ENCODE peak calls at places on chromosomes 4 and X, in four cellular contexts. L, B, T and H are unnamed samples.

GRCh38 chr4:98710831-98711230 is 52.4 kb upstream of the TSPAN5 start:
- DNase-seq in L (no peak), T (no peak), B (no peak), H (no peak)

GRCh38 chr4:46820154-46820553 is 88.9 kb downstream of the COX7B2 start:
- DNase-seq in T (no peak), B (no peak), L (no peak), H (no peak)

GRCh38 chr4:168199262-168199957 is 107.1 kb downstream of the ANXA10 start:
- DNase-seq in T (no peak), L (no peak), B (no peak), H (no peak)

GRCh38 chr4:13527983-13528822 is 16.1 kb downstream of the NKX3-2 start:
- DNase-seq in B (no peak), T (no peak), L (no peak), H (peak; percentile 80)

GRCh38 chr4:68490826-68491457 is 43.7 kb downstream of the TMPRSS11E start:
- DNase-seq in B (no peak), T (peak; percentile 22), L (no peak), H (no peak)

GRCh38 chr4:22014222-22014741 is 65.7 kb upstream of the KCNIP4 start:
- DNase-seq in T (no peak), B (no peak), L (no peak), H (no peak)

GRCh38 chrX:71809886-71810285 is 46.7 kb downstream of the CXorf49B start:
- DNase-seq in L (no peak), B (no peak), T (no peak), H (no peak)

GRCh38 chr4:94827481-94828110 is 69.8 kb downstream of the BMPR1B start:
- DNase-seq in L (no peak), B (peak; percentile 23), T (peak; percentile 36), H (no peak)

GRCh38 chr4:24988776-24989175 is 42.0 kb downstream of the LGI2 start:
- DNase-seq in B (no peak), L (no peak), T (peak; percentile 26), H (peak; percentile 15)

GRCh38 chr4:38013461-38014366 is 53.5 kb downstream of the PTTG2 start:
- DNase-seq in B (no peak), T (no peak), L (no peak), H (no peak)

GRCh38 chrX:130093271-130093670 is 17.0 kb downstream of the ELF4 start:
- DNase-seq in B (no peak), L (no peak), T (no peak), H (no peak)

GRCh38 chr4:53196195-53196641 is 169.6 kb downstream of the SCFD2 start:
- DNase-seq in L (no peak), B (no peak), T (peak; percentile 19), H (no peak)

GRCh38 chr4:7381890-7382633 is 52.7 kb downstream of the PSAPL1 start:
- DNase-seq in T (no peak), L (no peak), B (no peak), H (no peak)

GRCh38 chrX:40772290-40772689 is 36.9 kb upstream of the MED14 start:
- DNase-seq in L (no peak), B (no peak), T (no peak), H (no peak)

DNA sequence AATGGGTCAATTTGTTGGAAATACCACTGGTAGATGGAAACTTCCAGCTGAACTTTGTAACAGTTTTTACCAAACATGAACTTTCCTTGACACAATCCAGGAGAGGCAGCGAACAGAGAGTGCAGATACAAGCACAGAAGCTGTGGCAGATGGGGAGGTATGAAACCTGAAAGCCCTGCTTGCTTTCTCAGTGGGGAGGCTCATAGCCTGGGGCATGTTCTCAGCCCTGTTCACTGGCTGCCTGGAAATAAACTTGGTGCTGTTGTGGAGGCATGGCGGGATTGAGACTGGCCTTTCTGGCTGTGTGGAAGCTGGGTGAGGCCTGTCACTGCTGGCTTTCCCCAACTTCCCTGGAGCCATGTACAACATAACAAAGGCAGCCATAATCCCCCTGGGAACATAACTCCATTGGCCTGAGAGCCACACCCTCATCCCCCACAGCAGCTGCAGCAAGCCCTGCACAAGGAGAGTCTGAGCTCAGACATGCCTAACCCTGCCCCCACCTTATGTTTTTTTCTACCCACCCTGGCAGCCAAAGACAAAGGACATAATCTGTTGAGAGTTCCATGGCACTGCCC is 237.7 kb upstream of the TLL1 start:
- DNase-seq in L (no peak), B (no peak), T (no peak), H (no peak)
- TF ChIP-seq CTCF in L (no peak), B (no peak), T (no peak), H (no peak)

GRCh38 chr4:170214101-170214500 is 124.3 kb upstream of the AADAT start:
- DNase-seq in B (no peak), T (no peak), L (no peak), H (no peak)

DNA sequence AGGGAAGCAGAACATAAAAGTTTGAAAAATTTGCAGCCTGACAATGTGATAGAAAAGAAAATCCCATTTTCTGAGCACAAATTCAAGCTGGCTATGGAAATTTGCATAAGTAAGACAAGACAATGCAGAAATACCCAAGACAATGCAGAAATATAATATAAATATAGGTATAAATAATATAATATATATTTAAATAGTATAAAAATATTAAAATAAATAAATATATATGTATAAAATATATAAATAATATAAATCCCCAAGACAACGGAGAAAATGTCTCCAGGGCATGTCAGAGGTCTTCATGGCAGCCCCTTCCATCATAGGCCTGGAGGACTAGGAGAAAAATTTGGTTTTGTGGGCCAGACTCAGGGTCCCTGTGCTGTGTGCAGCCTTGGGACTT is 125.0 kb upstream of the AADAT start:
- DNase-seq in L (no peak), B (no peak), T (no peak), H (no peak)
- TF ChIP-seq CTCF in L (no peak), B (no peak), T (no peak), H (no peak)

GRCh38 chr4:184824081-184824775 is 1.5 kb downstream of the ACSL1 start:
- DNase-seq in L (no peak), B (no peak), T (no peak), H (peak; percentile 65)

GRCh38 chr4:184822356-184822755 is 3.4 kb downstream of the ACSL1 start:
- DNase-seq in B (no peak), L (no peak), T (no peak), H (no peak)

GRCh38 chr4:184824776-184825393 is 883 bp downstream of the ACSL1 start:
- DNase-seq in L (no peak), B (no peak), T (no peak), H (peak; percentile 52)

GRCh38 chr4:184826315-184827266 is 823 bp upstream of the ACSL1 start:
- DNase-seq in T (no peak), B (no peak), L (no peak), H (peak; percentile 72)

GRCh38 chr4:184825394-184826314 is at the start of gene ACSL1:
- DNase-seq in B (no peak), T (peak; percentile 92), L (peak; percentile 87), H (peak; percentile 98)
- TF ChIP-seq CTCF in B (no peak), T (no peak), L (no peak), H (no peak)

GRCh38 chr4:15001248-15001824 is 945 bp upstream of the CPEB2 start:
- DNase-seq in T (peak; percentile 83), L (peak; percentile 84), B (peak; percentile 63), H (peak; percentile 50)
- TF ChIP-seq CTCF in T (peak; percentile 22), L (no peak), B (no peak), H (no peak)

DNA sequence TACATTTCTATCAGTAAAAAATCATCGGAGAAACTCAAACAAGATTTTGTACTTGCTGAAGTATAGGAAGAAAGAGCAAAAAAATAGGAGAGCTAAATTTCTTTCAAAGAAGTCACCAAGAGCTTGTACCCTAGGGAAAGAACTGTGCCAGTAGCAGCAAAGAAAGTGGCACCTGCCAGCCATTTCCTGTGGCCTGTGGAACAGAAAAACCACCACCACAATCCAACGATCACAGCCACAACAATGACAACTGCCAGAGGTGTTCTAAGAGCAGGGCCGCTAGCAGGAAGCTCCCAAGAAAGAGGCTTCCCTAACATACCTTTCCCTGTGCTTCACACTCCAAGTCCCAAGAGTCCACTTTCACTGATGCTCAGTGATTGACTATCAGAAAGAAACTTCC is 266.1 kb upstream of the GPC4 start:
- DNase-seq in T (no peak), B (no peak), L (no peak), H (no peak)
- TF ChIP-seq CTCF in T (no peak), B (no peak), L (no peak), H (no peak)

GRCh38 chr4:3193531-3194203 is 55.3 kb upstream of the MSANTD1 start:
- DNase-seq in T (no peak), L (no peak), B (no peak), H (no peak)
- TF ChIP-seq CTCF in T (peak; percentile 51), L (no peak), B (peak; percentile 44), H (no peak)

DNA sequence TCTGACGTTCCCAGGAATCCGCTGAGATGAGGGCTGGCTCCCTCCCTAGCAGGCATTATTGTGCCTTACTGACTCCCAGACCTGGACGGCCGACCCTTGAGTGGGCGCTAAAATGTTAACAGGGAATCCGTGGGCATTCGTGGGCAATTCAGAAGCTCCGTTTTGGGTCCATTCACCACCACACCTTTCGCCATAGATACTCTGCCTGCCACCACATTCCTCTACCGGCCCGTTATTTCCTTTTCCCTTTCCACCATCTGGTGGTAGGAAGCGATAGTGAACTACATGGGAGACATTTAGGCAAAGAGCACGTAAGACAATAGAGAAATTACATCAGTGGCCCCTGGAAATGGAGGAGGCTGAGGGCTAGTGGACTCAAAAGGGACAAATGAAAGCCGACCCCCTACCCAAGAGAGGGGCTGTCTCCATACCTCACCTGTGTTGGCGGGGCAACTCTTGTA is 1.0 kb upstream of the SH3KBP1 start:
- DNase-seq in B (peak; percentile 36), T (peak; percentile 66), L (no peak), H (peak; percentile 47)
- TF ChIP-seq CTCF in B (peak; percentile 65), T (peak; percentile 51), L (no peak), H (peak; percentile 8)

DNA sequence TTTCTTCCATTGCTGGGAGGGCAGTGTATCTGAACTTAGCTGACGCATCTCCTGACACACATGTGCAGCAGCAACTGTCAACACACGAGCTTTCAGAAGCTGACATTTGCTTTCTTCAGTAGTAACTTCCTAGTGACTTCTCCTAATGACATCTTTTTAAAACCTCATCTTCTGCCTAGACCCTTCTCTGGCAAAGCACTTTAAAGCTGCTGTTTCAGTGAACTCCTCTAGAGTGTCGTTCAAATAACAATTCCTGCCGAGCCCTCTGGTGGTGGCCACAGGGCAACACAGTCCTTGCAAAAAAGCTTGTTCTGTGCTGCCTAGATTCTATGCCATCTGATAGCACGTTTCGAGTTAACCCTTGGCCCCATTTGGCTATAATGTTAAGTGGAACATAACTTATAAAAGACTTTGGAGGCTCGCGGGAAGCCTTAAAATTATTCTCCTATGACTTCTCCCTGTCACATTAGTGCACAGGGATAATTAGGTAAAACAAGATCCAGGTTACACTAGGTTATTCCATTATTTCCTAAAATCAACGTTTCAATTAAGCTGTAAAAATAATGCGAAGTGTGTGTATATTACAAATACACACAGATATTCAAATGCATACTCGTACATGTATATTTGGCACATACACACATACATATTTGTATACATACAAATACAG is 2340.8 kb downstream of the PCDH7 start:
- DNase-seq in L (no peak), B (peak; percentile 7), T (peak; percentile 77), H (no peak)
- TF ChIP-seq CTCF in L (no peak), B (peak; percentile 87), T (peak; percentile 72), H (peak; percentile 26)

GRCh38 chrX:45830343-45830742 is 629.7 kb upstream of the DIPK2B start:
- DNase-seq in T (no peak), B (no peak), L (no peak), H (no peak)
- TF ChIP-seq CTCF in T (no peak), B (no peak), L (no peak), H (no peak)

DNA sequence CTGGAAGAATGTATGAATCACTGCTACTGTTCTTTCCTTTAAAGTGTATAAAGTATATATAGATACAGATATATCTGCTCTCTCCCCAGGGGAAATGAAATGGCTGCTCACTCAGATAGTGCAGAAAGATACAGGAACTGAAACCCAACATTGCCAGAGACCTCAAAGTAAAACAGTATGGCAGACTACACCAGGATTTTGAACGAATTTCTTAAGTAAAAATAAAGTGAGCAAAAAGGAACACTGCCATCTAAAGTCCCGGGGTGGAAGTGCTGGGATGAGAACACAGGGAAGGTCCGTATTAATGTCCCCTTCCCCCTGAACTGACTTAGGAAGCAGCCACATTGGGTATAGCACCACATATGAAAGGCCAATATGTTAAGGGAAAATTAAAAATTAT is 93.4 kb downstream of the TMA16 start:
- DNase-seq in B (no peak), L (no peak), T (no peak), H (peak; percentile 20)
- TF ChIP-seq CTCF in B (peak; percentile 25), L (no peak), T (peak; percentile 8), H (no peak)